ENCODE peak calls at places on chromosomes 13 and 19, in six cellular contexts. Z is IMR-90, U is thoracic aorta, M is fibroblast of villous mesenchyme, T is fibroblast of mammary gland, E is cardiac fibroblast. B is an unnamed sample.
A peak's percentile ranks its signal among the peaks of the same experiment; 100 is the strongest.

GRCh38 chr19:47720669-47721068 is 7.4 kb downstream of the EHD2 start:
- DNase-seq in M (no peak), U (no peak), Z (no peak), T (no peak), E (no peak), B (no peak)

GRCh38 chr13:52010890-52011689 is at the start of gene ATP7B:
- DNase-seq in Z (no peak), E (no peak), M (peak; percentile 24), U (no peak), T (no peak), B (peak; percentile 43)

GRCh38 chr13:42086582-42086981 is 38.1 kb downstream of the DGKH start:
- DNase-seq in U (no peak), M (no peak), Z (no peak), T (no peak), E (no peak), B (no peak)

GRCh38 chr19:19432732-19433131 is 27.3 kb downstream of the GATAD2A start:
- DNase-seq in T (no peak), Z (no peak), M (no peak), U (no peak), E (no peak), B (no peak)

GRCh38 chr19:53328967-53329366 is 4.6 kb upstream of the ZNF845 start:
- DNase-seq in E (peak; percentile 51), T (peak; percentile 44), Z (peak; percentile 4), U (no peak), M (peak; percentile 48), B (no peak)

GRCh38 chr13:43363156-43363918 is 340.0 kb downstream of the DNAJC15 start:
- DNase-seq in U (no peak), M (peak; percentile 45), T (peak; percentile 67), Z (peak; percentile 40), E (peak; percentile 68), B (no peak)

GRCh38 chr13:109576331-109576813 is 210.0 kb downstream of the IRS2 start:
- DNase-seq in T (no peak), E (peak; percentile 60), M (no peak), Z (no peak), U (no peak), B (no peak)

GRCh38 chr13:35874704-35875103 is 256.5 kb downstream of the DCLK1 start:
- DNase-seq in U (no peak), Z (no peak), E (no peak), T (no peak), M (no peak), B (no peak)

GRCh38 chr13:73767747-73768315 is 366.4 kb downstream of the KLF12 start:
- DNase-seq in M (no peak), Z (no peak), E (peak; percentile 17), T (no peak), U (no peak), B (peak; percentile 24)

GRCh38 chr13:46636451-46636850 is 83.5 kb downstream of the LRCH1 start:
- DNase-seq in T (no peak), M (no peak), E (no peak), U (no peak), Z (no peak), B (no peak)

GRCh38 chr13:46637213-46637612 is 84.2 kb downstream of the LRCH1 start:
- DNase-seq in T (no peak), U (no peak), E (no peak), M (no peak), Z (no peak), B (no peak)

GRCh38 chr13:46639033-46639981 is 86.3 kb downstream of the LRCH1 start:
- DNase-seq in E (no peak), Z (no peak), U (no peak), T (no peak), M (peak; percentile 71), B (no peak)

GRCh38 chr13:46640843-46641242 is 87.9 kb downstream of the LRCH1 start:
- DNase-seq in U (no peak), T (peak; percentile 63), Z (peak; percentile 58), E (peak; percentile 73), M (peak; percentile 46), B (no peak)

DNA sequence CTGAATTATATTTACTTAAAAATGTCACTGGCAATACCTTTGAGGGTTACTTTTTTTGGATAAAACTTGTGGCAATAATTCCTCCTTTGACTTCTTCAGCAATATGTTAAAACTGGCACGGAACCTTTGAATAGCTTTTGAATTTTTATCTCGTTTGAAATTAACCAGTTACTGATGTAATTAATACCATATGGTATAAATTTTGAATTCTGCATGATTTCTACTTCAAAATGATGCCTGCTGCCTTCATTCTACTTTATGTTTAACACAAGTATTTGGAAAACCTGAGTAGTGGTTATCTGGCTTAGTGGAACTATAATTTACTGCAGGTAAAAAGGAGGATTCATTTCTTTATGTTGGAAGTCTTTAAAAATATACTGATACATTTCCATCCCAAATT is 85.3 kb downstream of the LRCH1 start:
- DNase-seq in Z (no peak), E (no peak), M (no peak), T (no peak), U (no peak), B (no peak)
- TF ChIP-seq CTCF in Z (no peak), E (no peak), M (no peak), T (no peak), U (no peak), B (no peak)

GRCh38 chr19:30391554-30392551 is 19.7 kb downstream of the ZNF536 start:
- DNase-seq in U (no peak), E (no peak), M (no peak), Z (no peak), T (no peak), B (no peak)
- TF ChIP-seq CTCF in U (no peak), E (no peak), M (no peak), Z (no peak), T (no peak), B (no peak)

DNA sequence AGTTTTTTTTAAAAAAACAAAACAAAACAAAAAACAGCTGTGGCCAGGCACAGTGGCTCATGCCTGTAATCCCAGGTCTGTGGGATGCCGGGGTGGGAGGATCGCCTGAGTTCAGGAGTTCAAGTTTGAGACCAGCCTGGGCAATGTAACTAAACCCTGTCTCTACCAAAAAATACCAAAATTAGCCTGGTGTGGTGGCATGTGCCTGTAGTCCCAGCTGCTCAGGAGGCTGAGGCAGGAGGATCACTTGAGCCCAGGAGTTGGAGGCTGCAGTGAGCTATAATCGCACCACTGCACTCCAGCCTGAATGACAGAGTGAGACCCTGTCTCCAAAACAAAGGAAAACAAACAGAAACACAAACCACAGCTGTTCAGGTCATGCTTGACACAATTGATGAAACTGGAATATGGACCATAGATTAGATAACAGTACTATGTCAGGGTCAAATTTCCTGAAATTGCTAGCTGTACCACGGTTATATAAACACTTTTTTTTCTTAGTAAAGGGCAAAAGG is 6.9 kb upstream of the ANGPTL4 start:
- DNase-seq in M (peak; percentile 69), T (no peak), E (peak; percentile 52), Z (no peak), U (no peak), B (no peak)
- TF ChIP-seq CTCF in M (no peak), T (no peak), E (no peak), Z (no peak), U (no peak), B (no peak)

GRCh38 chr19:14553939-14554243 is 18.0 kb downstream of the NDUFB7 start:
- DNase-seq in T (no peak), E (no peak), Z (no peak), M (no peak), U (no peak), B (no peak)

GRCh38 chr19:14556662-14557188 is 15.1 kb downstream of the NDUFB7 start:
- DNase-seq in T (peak; percentile 80), Z (peak; percentile 77), E (peak; percentile 88), M (peak; percentile 80), U (no peak), B (peak; percentile 85)

GRCh38 chr19:14553042-14553938 is 18.6 kb downstream of the NDUFB7 start:
- DNase-seq in E (no peak), Z (no peak), T (no peak), U (no peak), M (no peak), B (no peak)

GRCh38 chr19:14555918-14556661 is 15.8 kb downstream of the NDUFB7 start:
- DNase-seq in E (peak; percentile 62), Z (peak; percentile 34), U (no peak), M (peak; percentile 44), T (peak; percentile 24), B (no peak)

GRCh38 chr19:14554382-14554812 is 17.5 kb downstream of the NDUFB7 start:
- DNase-seq in E (no peak), M (no peak), Z (no peak), U (no peak), T (no peak), B (no peak)
- TF ChIP-seq CTCF in E (no peak), M (no peak), Z (no peak), U (no peak), T (no peak), B (no peak)

DNA sequence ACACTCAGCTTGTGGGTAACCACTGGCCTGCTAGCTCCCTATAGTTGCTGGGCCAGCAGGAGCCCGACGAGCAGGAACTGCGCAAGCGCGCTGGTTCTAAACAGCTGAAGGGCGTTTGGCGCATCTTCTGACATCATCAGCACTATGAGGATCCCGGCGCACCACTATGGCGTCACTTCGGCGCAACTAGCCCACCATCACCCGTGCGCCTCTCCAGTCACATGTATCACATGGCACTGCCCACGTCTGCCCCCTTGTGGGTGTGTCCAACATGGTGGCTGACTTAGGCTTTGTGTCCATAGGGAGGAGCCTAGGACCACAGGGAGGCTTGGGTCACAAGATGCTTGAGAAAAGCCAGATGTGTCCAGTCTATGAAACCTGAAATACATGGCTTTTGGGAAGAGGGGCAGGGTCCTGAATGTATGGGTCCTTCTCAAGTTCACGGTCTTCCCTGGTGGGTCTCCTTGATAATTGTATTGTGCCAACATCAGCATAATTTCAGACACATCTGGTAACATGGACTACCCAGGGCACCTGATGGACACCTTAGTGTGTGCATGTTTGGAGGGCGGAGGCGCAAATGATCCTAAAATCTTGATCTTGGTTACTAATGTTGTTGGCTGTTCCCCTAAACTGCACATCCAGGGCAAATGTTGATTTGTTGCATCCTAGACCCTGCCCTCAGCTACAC is 18.0 kb downstream of the KLK4 start:
- DNase-seq in T (peak; percentile 5), U (no peak), M (no peak), Z (no peak), E (no peak), B (no peak)
- TF ChIP-seq CTCF in T (no peak), U (no peak), M (no peak), Z (no peak), E (no peak), B (no peak)

DNA sequence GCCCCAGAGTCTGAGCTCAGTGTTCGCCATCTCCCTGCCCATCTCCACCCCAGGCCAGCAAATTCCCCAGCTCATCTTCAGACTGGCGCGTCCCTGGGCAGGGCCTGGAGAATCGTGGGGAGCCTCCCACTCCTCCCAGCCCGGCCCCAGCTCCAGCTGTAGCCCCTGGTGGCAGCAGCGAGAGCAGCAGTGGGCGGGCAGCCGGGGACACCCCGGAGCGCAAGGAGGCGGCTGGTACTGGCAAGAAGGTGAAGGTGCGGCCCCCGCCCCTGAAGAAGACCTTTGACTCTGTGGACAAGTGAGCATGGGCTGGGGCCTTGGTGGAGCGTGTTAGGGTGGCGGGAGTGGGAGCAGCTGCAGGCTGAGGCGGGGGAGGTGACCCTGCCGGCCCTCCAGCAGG is 8.4 kb upstream of the PRR19 start:
- DNase-seq in U (no peak), Z (no peak), E (no peak), T (no peak), M (no peak), B (no peak)
- TF ChIP-seq CTCF in U (no peak), Z (no peak), E (peak; percentile 6), T (no peak), M (peak; percentile 6), B (no peak)